ENCODE peak calls at places on chromosome 1, in four cellular contexts. One of them, this sample, is unnamed.
A peak's percentile ranks its signal among the peaks of the same experiment; 100 is the strongest.

GRCh38 chr1:240399381-240399780 is 212.6 kb downstream of the GREM2 start:
- DNase-seq in activated B cell treated with CpG ODN at 0.5 μM for 24 hours: no peak
- DNase-seq in ureter: no peak
- DNase-seq in stimulated activated CD8-positive, alpha-beta memory T cell treated with anti-CD3 and anti-CD28 coated beads, Interleukin-15, amount 100 ng/mL, for 4 hours: no peak
- DNase-seq in this sample: peak; percentile 87

GRCh38 chr1:229947968-229948367 is 119.1 kb upstream of the GALNT2 start:
- DNase-seq in stimulated activated CD8-positive, alpha-beta memory T cell treated with anti-CD3 and anti-CD28 coated beads, Interleukin-15, amount 100 ng/mL, for 4 hours: no peak
- DNase-seq in activated B cell treated with CpG ODN at 0.5 μM for 24 hours: no peak
- DNase-seq in ureter: no peak
- DNase-seq in this sample: peak; percentile 1

GRCh38 chr1:34162852-34163766 is 1.9 kb downstream of the CSMD2 start:
- DNase-seq in ureter: peak; percentile 76
- DNase-seq in activated B cell treated with CpG ODN at 0.5 μM for 24 hours: no peak
- DNase-seq in stimulated activated CD8-positive, alpha-beta memory T cell treated with anti-CD3 and anti-CD28 coated beads, Interleukin-15, amount 100 ng/mL, for 4 hours: no peak
- DNase-seq in this sample: peak; percentile 69

GRCh38 chr1:25903986-25904385 is 2.2 kb downstream of the STMN1 start:
- DNase-seq in activated B cell treated with CpG ODN at 0.5 μM for 24 hours: no peak
- DNase-seq in ureter: no peak
- DNase-seq in stimulated activated CD8-positive, alpha-beta memory T cell treated with anti-CD3 and anti-CD28 coated beads, Interleukin-15, amount 100 ng/mL, for 4 hours: no peak
- DNase-seq in this sample: no peak

GRCh38 chr1:15424146-15424667 is 14.0 kb upstream of the CTRC start:
- DNase-seq in ureter: peak; percentile 75
- DNase-seq in activated B cell treated with CpG ODN at 0.5 μM for 24 hours: no peak
- DNase-seq in stimulated activated CD8-positive, alpha-beta memory T cell treated with anti-CD3 and anti-CD28 coated beads, Interleukin-15, amount 100 ng/mL, for 4 hours: no peak
- DNase-seq in this sample: no peak

GRCh38 chr1:201538618-201539551 is at the start of gene NAV1:
- DNase-seq in ureter: peak; percentile 79
- DNase-seq in stimulated activated CD8-positive, alpha-beta memory T cell treated with anti-CD3 and anti-CD28 coated beads, Interleukin-15, amount 100 ng/mL, for 4 hours: no peak
- DNase-seq in activated B cell treated with CpG ODN at 0.5 μM for 24 hours: peak; percentile 29
- DNase-seq in this sample: peak; percentile 44

GRCh38 chr1:95640746-95641145 is 406.7 kb downstream of the RWDD3 start:
- DNase-seq in stimulated activated CD8-positive, alpha-beta memory T cell treated with anti-CD3 and anti-CD28 coated beads, Interleukin-15, amount 100 ng/mL, for 4 hours: no peak
- DNase-seq in activated B cell treated with CpG ODN at 0.5 μM for 24 hours: no peak
- DNase-seq in ureter: no peak
- DNase-seq in this sample: no peak

GRCh38 chr1:228058981-228059535 is 23.4 kb upstream of the ARF1 start:
- DNase-seq in activated B cell treated with CpG ODN at 0.5 μM for 24 hours: peak; percentile 31
- DNase-seq in ureter: no peak
- DNase-seq in stimulated activated CD8-positive, alpha-beta memory T cell treated with anti-CD3 and anti-CD28 coated beads, Interleukin-15, amount 100 ng/mL, for 4 hours: no peak
- DNase-seq in this sample: no peak

This sample was measured in NCI-H226.